ENCODE peak calls at places on chromosomes 7 and 10, in six cellular contexts. N is pancreas, V is lung, S is Ammon's horn, W is HEK293T, I is GM23248. R is an unnamed sample.

GRCh38 chr10:93913706-93914105 is 19.9 kb downstream of the SLC35G1 start:
- DNase-seq in N (no peak), V (no peak), S (no peak), W (no peak), I (no peak), R (no peak)

GRCh38 chr7:5701085-5701914 is 80.2 kb downstream of the RNF216 start:
- DNase-seq in N (no peak), V (no peak), S (no peak), W (no peak), I (no peak), R (no peak)

GRCh38 chr7:116399808-116400207 is 99.7 kb upstream of the CAV2 start:
- DNase-seq in N (no peak), V (no peak), S (no peak), W (no peak), I (peak), R (no peak)

GRCh38 chr7:16136896-16137295 is 284.4 kb downstream of the CRPPA start:
- DNase-seq in N (no peak), V (no peak), S (no peak), W (no peak), I (no peak), R (no peak)

GRCh38 chr10:132710036-132710686 is 75.8 kb downstream of the NKX6-2 start:
- DNase-seq in N (peak), V (no peak), S (no peak), W (no peak), I (no peak), R (no peak)

GRCh38 chr10:6195376-6195775 is 7.4 kb upstream of the PFKFB3 start:
- DNase-seq in N (no peak), V (no peak), S (no peak), W (no peak), I (peak), R (no peak)

GRCh38 chr10:80585812-80586211 is 48.1 kb downstream of the SH2D4B start:
- DNase-seq in N (no peak), V (no peak), S (no peak), W (no peak), I (no peak), R (no peak)

GRCh38 chr10:68856352-68856751 is 29.0 kb downstream of the STOX1 start:
- DNase-seq in N (no peak), V (no peak), S (no peak), W (no peak), I (no peak), R (no peak)

GRCh38 chr10:91598211-91598981 is 34.5 kb downstream of the PPP1R3C start:
- DNase-seq in N (no peak), V (no peak), S (no peak), W (no peak), I (peak), R (no peak)

GRCh38 chr7:17042211-17042610 is 160.4 kb upstream of the AGR3 start:
- DNase-seq in N (no peak), V (no peak), S (no peak), W (no peak), I (peak), R (no peak)

GRCh38 chr10:32379314-32379949 is 32.5 kb upstream of the EPC1 start:
- DNase-seq in N (no peak), V (no peak), S (peak), W (peak), I (peak), R (no peak)

GRCh38 chr10:110208614-110209398 is 1.4 kb downstream of the MXI1 start:
- DNase-seq in N (no peak), V (no peak), S (peak), W (no peak), I (peak), R (peak)

GRCh38 chr10:109996225-109996624 is 11.6 kb upstream of the ADD3 start:
- DNase-seq in N (no peak), V (no peak), S (no peak), W (peak), I (peak), R (no peak)

GRCh38 chr7:21971780-21972396 is 26.2 kb upstream of the CDCA7L start:
- DNase-seq in N (no peak), V (no peak), S (no peak), W (no peak), I (no peak), R (no peak)

GRCh38 chr7:27804139-27804538 is 64.2 kb downstream of the TAX1BP1 start:
- DNase-seq in N (no peak), V (no peak), S (no peak), W (no peak), I (peak), R (no peak)

GRCh38 chr7:101486056-101486763 is 123.5 kb downstream of the COL26A1 start:
- DNase-seq in N (no peak), V (no peak), S (no peak), W (no peak), I (peak), R (no peak)

GRCh38 chr10:34061846-34062245 is 727.4 kb upstream of the NRP1 start:
- DNase-seq in N (no peak), V (no peak), S (no peak), W (no peak), I (no peak), R (no peak)

GRCh38 chr7:115078851-115079250 is 157.0 kb downstream of the MDFIC start:
- DNase-seq in N (no peak), V (no peak), S (no peak), W (no peak), I (no peak), R (no peak)

GRCh38 chr10:855079-855478 is 76.4 kb downstream of the LARP4B start:
- DNase-seq in N (no peak), V (no peak), S (no peak), W (no peak), I (no peak), R (no peak)